ENCODE peak calls at places on chromosomes 1 and 21, in six cellular contexts. O, N, A, Z, U and Y are unnamed samples.

GRCh38 chr1:109579044-109579443 is 30.6 kb downstream of the GNAI3 start:
- DNase-seq in Z (peak; percentile 16), N (no peak), A (peak; percentile 23), U (no peak), O (no peak), Y (no peak)

GRCh38 chr1:208766812-208767211 is 522.6 kb upstream of the PLXNA2 start:
- DNase-seq in A (no peak), Z (no peak), N (no peak), O (no peak), U (no peak), Y (no peak)

GRCh38 chr1:216721878-216722277 is 1.4 kb downstream of the ESRRG start:
- DNase-seq in O (no peak), U (no peak), A (no peak), N (no peak), Z (no peak), Y (no peak)

GRCh38 chr1:200938955-200939354 is 44.3 kb downstream of the INAVA start:
- DNase-seq in O (no peak), N (no peak), Z (no peak), A (peak; percentile 7), U (no peak), Y (peak; percentile 48)

GRCh38 chr1:211910136-211910884 is 79.7 kb upstream of the LPGAT1 start:
- DNase-seq in U (no peak), O (no peak), A (no peak), Z (no peak), N (no peak), Y (no peak)

GRCh38 chr1:116987256-116987555 is 14.4 kb upstream of the CD101 start:
- DNase-seq in Z (no peak), A (no peak), N (no peak), U (no peak), O (no peak), Y (no peak)

GRCh38 chr1:21257431-21258135 is 32.7 kb downstream of the ECE1 start:
- DNase-seq in Z (no peak), N (no peak), O (no peak), A (no peak), U (no peak), Y (no peak)

GRCh38 chr1:115326419-115326818 is 11.6 kb downstream of the NGF start:
- DNase-seq in A (no peak), O (no peak), Z (no peak), U (no peak), N (no peak), Y (no peak)

GRCh38 chr1:208174736-208175507 is 69.3 kb downstream of the PLXNA2 start:
- DNase-seq in A (peak; percentile 58), N (no peak), Z (peak; percentile 40), O (no peak), U (no peak), Y (no peak)

GRCh38 chr1:145963218-145964019 is 956 bp downstream of the ANKRD34A start:
- DNase-seq in O (no peak), A (peak; percentile 70), N (no peak), U (peak; percentile 56), Z (peak; percentile 55), Y (peak; percentile 71)

GRCh38 chr1:109630081-109630880 is 10.6 kb downstream of the AMPD2 start:
- DNase-seq in U (no peak), O (no peak), N (no peak), Z (no peak), A (no peak), Y (no peak)

GRCh38 chr1:31216016-31216415 is 23.7 kb downstream of the NKAIN1 start:
- DNase-seq in O (no peak), N (peak; percentile 41), Z (peak; percentile 19), U (peak; percentile 53), A (peak; percentile 55), Y (no peak)

GRCh38 chr1:93904228-93904627 is 5.0 kb downstream of the GCLM start:
- DNase-seq in U (peak; percentile 34), A (no peak), N (no peak), O (no peak), Z (no peak), Y (no peak)

GRCh38 chr1:91752324-91752723 is 133.6 kb downstream of the TGFBR3 start:
- DNase-seq in A (no peak), U (no peak), Z (no peak), O (no peak), N (no peak), Y (no peak)

GRCh38 chr1:207848234-207848633 is 62.7 kb downstream of the CD34 start:
- DNase-seq in U (peak; percentile 67), Z (peak; percentile 57), O (no peak), A (peak; percentile 96), N (no peak), Y (peak; percentile 94)

GRCh38 chr21:44527983-44528633 is 11.9 kb downstream of the KRTAP10-1 start:
- DNase-seq in U (no peak), Z (no peak), N (peak; percentile 5), A (no peak), O (peak; percentile 15), Y (no peak)

GRCh38 chr21:42768324-42769121 is 110.8 kb downstream of the WDR4 start:
- DNase-seq in A (no peak), N (no peak), Z (no peak), U (no peak), O (no peak), Y (no peak)

GRCh38 chr21:28761709-28762356 is 230.8 kb downstream of the LTN1 start:
- DNase-seq in U (peak; percentile 59), N (no peak), A (no peak), O (no peak), Z (peak; percentile 46), Y (no peak)

GRCh38 chr1:117171900-117172501 is 38.7 kb downstream of the VTCN1 start:
- DNase-seq in U (peak; percentile 81), Z (peak; percentile 61), A (peak; percentile 89), N (no peak), O (no peak), Y (peak; percentile 96)

GRCh38 chr1:179082308-179083030 is 599 bp downstream of the TOR3A start:
- DNase-seq in N (peak; percentile 56), A (no peak), Z (peak; percentile 24), U (peak; percentile 31), O (no peak), Y (peak; percentile 56)

GRCh38 chr1:228459091-228459993 is 27.8 kb upstream of the RNF187 start:
- DNase-seq in Z (peak; percentile 86), U (peak; percentile 83), O (peak; percentile 33), N (peak; percentile 82), A (peak; percentile 90), Y (peak; percentile 93)

GRCh38 chr1:67672260-67672803 is 12.7 kb upstream of the GADD45A start:
- DNase-seq in N (no peak), U (no peak), Z (no peak), A (no peak), O (no peak), Y (no peak)

GRCh38 chr21:39350094-39351006 is 1.5 kb upstream of the HMGN1 start:
- DNase-seq in A (no peak), N (no peak), O (no peak), Z (peak; percentile 54), U (no peak), Y (no peak)

GRCh38 chr1:244022301-244022700 is 28.8 kb upstream of the ZBTB18 start:
- DNase-seq in O (no peak), Z (peak; percentile 60), A (peak; percentile 56), U (peak; percentile 19), N (no peak), Y (peak; percentile 98)

GRCh38 chr1:218123968-218124367 is 161.1 kb upstream of the RRP15 start:
- DNase-seq in A (no peak), Z (no peak), U (no peak), N (peak; percentile 54), O (no peak), Y (no peak)

GRCh38 chr1:7576946-7577657 is 194.0 kb upstream of the VAMP3 start:
- DNase-seq in Z (no peak), N (peak; percentile 3), U (peak; percentile 51), A (no peak), O (no peak), Y (no peak)
- TF ChIP-seq CTCF in Z (peak; percentile 30), N (no peak), U (peak; percentile 74), A (peak; percentile 26), O (no peak), Y (no peak)

DNA sequence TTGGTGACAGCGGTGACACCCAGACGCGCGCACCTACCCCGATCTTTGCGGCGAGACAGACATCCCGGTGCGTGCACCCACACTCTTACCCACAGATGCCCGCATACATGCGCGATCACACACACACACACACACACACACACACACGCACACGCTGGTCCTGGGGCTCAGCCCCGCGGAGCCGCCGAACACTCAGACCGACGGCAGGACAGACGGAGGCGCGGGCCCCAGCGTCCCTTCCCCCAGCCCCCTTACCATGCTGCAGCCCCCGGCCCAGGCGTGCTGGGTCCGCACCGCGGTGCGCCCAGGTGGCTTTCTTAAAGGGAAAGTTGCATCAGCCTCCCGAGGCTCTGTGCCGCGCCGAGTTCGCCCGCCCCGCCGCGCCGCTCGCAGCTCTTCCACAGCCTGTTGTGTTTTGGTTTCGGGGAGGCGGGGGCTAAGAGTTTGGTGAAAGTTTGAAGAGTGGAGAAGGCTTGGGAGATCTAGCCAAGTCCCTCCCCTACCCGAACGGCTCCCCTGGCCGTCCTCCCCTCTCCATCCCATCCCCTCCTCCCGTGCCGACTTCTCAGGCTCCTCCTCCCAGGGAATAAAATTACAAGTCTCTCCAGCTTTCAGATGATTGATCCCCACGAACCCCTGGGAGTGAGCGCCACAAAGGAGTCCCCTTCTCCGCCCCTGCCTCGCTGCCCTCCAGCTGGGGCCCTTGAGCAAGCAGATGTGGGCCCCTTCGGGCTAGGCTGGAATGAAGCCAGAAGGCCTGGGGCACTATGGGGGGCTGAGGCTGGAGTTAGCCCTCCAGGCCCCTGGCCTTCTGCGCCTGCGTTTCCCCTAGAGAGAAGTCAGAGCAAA is at the start of gene SLC6A9:
- DNase-seq in A (peak; percentile 80), Z (peak; percentile 86), N (peak; percentile 39), U (peak; percentile 88), O (no peak), Y (peak; percentile 85)
- TF ChIP-seq CTCF in A (no peak), Z (no peak), N (no peak), U (no peak), O (no peak), Y (no peak)

DNA sequence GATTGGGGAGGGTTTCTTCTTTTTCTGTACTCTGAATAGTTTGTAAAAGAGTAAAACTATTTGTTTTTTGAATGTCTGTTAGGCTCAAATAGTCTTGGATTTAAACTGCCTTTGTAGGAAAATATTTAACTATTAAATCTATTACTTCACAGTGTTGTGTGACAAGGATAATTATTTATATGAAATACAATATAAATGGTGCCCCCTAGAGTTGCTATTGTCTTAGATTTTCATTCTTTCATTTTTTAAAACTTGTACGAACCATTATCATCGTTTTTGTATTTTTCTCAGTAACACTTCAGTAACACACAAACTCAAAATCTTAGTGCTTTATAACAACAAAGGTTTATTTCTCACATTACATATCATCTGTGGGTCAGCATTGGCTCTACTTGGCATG is 37.4 kb downstream of the C1orf185 start:
- DNase-seq in O (no peak), N (no peak), Z (peak; percentile 22), A (peak; percentile 16), U (peak; percentile 8), Y (no peak)
- TF ChIP-seq CTCF in O (no peak), N (no peak), Z (peak; percentile 15), A (peak; percentile 9), U (no peak), Y (peak; percentile 15)

GRCh38 chr1:184482113-184482512 is 95.3 kb downstream of the C1orf21 start:
- DNase-seq in A (no peak), U (no peak), Z (peak; percentile 93), O (no peak), N (no peak), Y (no peak)

GRCh38 chr1:184479435-184480202 is 92.8 kb downstream of the C1orf21 start:
- DNase-seq in N (no peak), Z (no peak), O (no peak), A (no peak), U (no peak), Y (no peak)

GRCh38 chr1:184485731-184486723 is 99.2 kb downstream of the C1orf21 start:
- DNase-seq in Z (peak; percentile 48), U (no peak), O (no peak), A (no peak), N (no peak), Y (peak; percentile 29)

GRCh38 chr1:184480711-184481110 is 93.9 kb downstream of the C1orf21 start:
- DNase-seq in N (no peak), O (no peak), A (no peak), Z (no peak), U (no peak), Y (no peak)

GRCh38 chr1:184483101-184483813 is 96.4 kb downstream of the C1orf21 start:
- DNase-seq in U (peak; percentile 91), N (no peak), A (peak; percentile 38), Z (peak; percentile 78), O (no peak), Y (no peak)
- TF ChIP-seq CTCF in U (peak; percentile 30), N (no peak), A (no peak), Z (peak; percentile 24), O (no peak), Y (no peak)